ENCODE peak calls at places on chromosomes 5 and 9, in six cellular contexts. L is lung; X is activated CD4-positive, CD25-positive, alpha-beta regulatory T cell treated with anti-CD3 and anti-CD28 coated beads, Interleukin-2, amount 50 U/mL, for 16 hours; B is ACHN; E is posterior cingulate gyrus; N is activated B cell treated with CpG ODN at 0.5 μM for 24 hours. R is an unnamed sample.

GRCh38 chr9:110058304-110058953 is 149.5 kb downstream of the C9orf152 start:
- DNase-seq in X (peak), E (no peak), N (no peak), L (peak), B (peak), R (no peak)

GRCh38 chr9:34124103-34124502 is 2.4 kb downstream of the DCAF12 start:
- DNase-seq in B (no peak), E (no peak), L (no peak), N (no peak), X (no peak), R (no peak)

GRCh38 chr9:92245005-92245797 is 48.3 kb downstream of the IARS1 start:
- DNase-seq in E (no peak), B (peak), L (no peak), N (no peak), X (no peak), R (no peak)

GRCh38 chr9:2623046-2623865 is 1.7 kb downstream of the VLDLR start:
- DNase-seq in B (peak), L (peak), N (no peak), E (peak), X (no peak), R (no peak)

GRCh38 chr5:17679597-17680187 is 45.4 kb downstream of the TAF11L14 start:
- DNase-seq in B (no peak), E (no peak), X (no peak), N (no peak), L (no peak), R (no peak)

GRCh38 chr5:176577312-176578176 is 28.4 kb downstream of the CDHR2 start:
- DNase-seq in B (no peak), X (no peak), L (no peak), N (no peak), E (no peak), R (no peak)

GRCh38 chr5:134902071-134902801 is 2.7 kb upstream of the PCBD2 start:
- DNase-seq in B (no peak), E (no peak), X (no peak), L (no peak), N (no peak), R (no peak)

GRCh38 chr9:121685146-121685794 is 33.8 kb downstream of the DAB2IP start:
- DNase-seq in N (no peak), E (no peak), L (no peak), B (no peak), X (no peak), R (no peak)

GRCh38 chr5:144951001-144951400 is 780.3 kb downstream of the KCTD16 start:
- DNase-seq in N (no peak), E (no peak), B (no peak), X (no peak), L (no peak), R (no peak)

R was measured in activated naive CD8-positive, alpha-beta T cell treated with anti-CD3 and anti-CD28 coated beads, Interleukin-2, amount 50 U/mL, for 16 hours.